ENCODE peak calls at places on chromosomes 16 and 17, in six cellular contexts. N, H, I, C, A and Q are unnamed samples.

GRCh38 chr17:27546624-27547300 is 84.2 kb upstream of the LGALS9 start:
- DNase-seq in A (no peak), I (peak; percentile 51), N (no peak), C (peak; percentile 54), H (peak; percentile 48), Q (no peak)

GRCh38 chr16:89114159-89114981 is 20.7 kb downstream of the ACSF3 start:
- DNase-seq in C (peak; percentile 24), I (peak; percentile 45), H (peak; percentile 21), A (no peak), N (no peak), Q (no peak)

GRCh38 chr17:9072626-9073339 is 51.5 kb downstream of the NTN1 start:
- DNase-seq in A (no peak), C (peak; percentile 1), H (no peak), I (no peak), N (no peak), Q (no peak)

GRCh38 chr17:35745246-35745645 is 7.8 kb downstream of the GAS2L2 start:
- DNase-seq in C (no peak), H (no peak), A (no peak), I (no peak), N (no peak), Q (no peak)

GRCh38 chr17:40491486-40491885 is 9.9 kb downstream of the TNS4 start:
- DNase-seq in N (no peak), I (no peak), C (no peak), H (no peak), A (no peak), Q (no peak)

GRCh38 chr17:50020841-50021599 is 26.0 kb upstream of the DLX3 start:
- DNase-seq in I (no peak), H (no peak), N (no peak), C (no peak), A (no peak), Q (no peak)

GRCh38 chr17:34862384-34862783 is 98.9 kb downstream of the CCT6B start:
- DNase-seq in I (no peak), N (no peak), H (no peak), A (no peak), C (no peak), Q (no peak)

GRCh38 chr17:1216209-1216937 is 36.6 kb upstream of the ABR start:
- DNase-seq in I (no peak), H (no peak), A (no peak), N (no peak), C (no peak), Q (no peak)

GRCh38 chr17:31067699-31068184 is 27.0 kb upstream of the NF1 start:
- DNase-seq in A (no peak), C (peak; percentile 76), H (peak; percentile 92), N (peak; percentile 57), I (peak; percentile 64), Q (peak; percentile 92)